ENCODE peak calls at places on chromosome 14, in nine cellular contexts. S is RPMI8226; W is stimulated activated effector memory CD8-positive, alpha-beta T cell treated with anti-CD3 and anti-CD28 coated beads, Interleukin-12 subunit alpha, Interleukin-12 subunit beta, amount 100 ng/mL, for 72 hours; A is progenitor cell of endocrine pancreas; Y is activated T-cell treated with anti-CD3 and anti-CD28 coated beads for 4 hours; P is activated CD4-positive, CD25-positive, alpha-beta regulatory T cell treated with anti-CD3 and anti-CD28 coated beads, Interleukin-2, amount 50 U/mL, for 16 hours; Z is stimulated activated CD8-positive, alpha-beta memory T cell treated with anti-CD3 and anti-CD28 coated beads, Interleukin-4, amount 100 ng/mL, for 24 hours; U is HS-5; R is right cardiac atrium. L is an unnamed sample.

GRCh38 chr14:96105921-96106441 is 66.8 kb downstream of the C14orf132 start:
- DNase-seq in Y (no peak), Z (no peak), R (peak), P (no peak), A (no peak), U (no peak), W (no peak), S (no peak), L (no peak)

GRCh38 chr14:80215756-80216581 is 4.7 kb upstream of the DIO2 start:
- DNase-seq in Y (no peak), A (no peak), P (no peak), U (no peak), Z (no peak), W (no peak), S (no peak), R (no peak), L (no peak)

GRCh38 chr14:72518809-72519377 is 375.0 kb downstream of the DPF3 start:
- DNase-seq in W (peak), S (peak), P (no peak), A (no peak), Z (no peak), U (no peak), R (no peak), Y (peak), L (no peak)

GRCh38 chr14:95311752-95312151 is 8.0 kb downstream of the CLMN start:
- DNase-seq in R (peak), S (no peak), P (no peak), U (no peak), A (no peak), W (no peak), Y (no peak), Z (no peak), L (peak)

GRCh38 chr14:61475316-61475715 is 153.9 kb downstream of the PRKCH start:
- DNase-seq in A (no peak), S (peak), Y (no peak), U (no peak), P (no peak), Z (no peak), W (no peak), R (no peak), L (peak)

GRCh38 chr14:30020687-30021086 is 93.0 kb upstream of the PRKD1 start:
- DNase-seq in R (no peak), W (no peak), Y (no peak), U (no peak), P (no peak), Z (no peak), S (no peak), A (no peak), L (no peak)

GRCh38 chr14:101248056-101248725 is 313.1 kb upstream of the DIO3 start:
- DNase-seq in Z (no peak), W (peak), U (no peak), P (no peak), A (no peak), S (no peak), R (peak), Y (no peak), L (no peak)

GRCh38 chr14:51283402-51283825 is 43.4 kb downstream of the TMX1 start:
- DNase-seq in U (peak), S (peak), R (no peak), Z (no peak), Y (no peak), A (no peak), P (no peak), W (no peak), L (peak)

L was measured in Calu3.